ENCODE peak calls at places on chromosome 16, in four cellular contexts. A is GM12892, M is H1, Z is transverse colon. K is an unnamed sample.
A peak's percentile ranks its signal among the peaks of the same experiment; 100 is the strongest.

GRCh38 chr16:2739555-2740435 is 12.6 kb upstream of the SRRM2 start:
- DNase-seq in A (no peak), M (no peak), Z (no peak), K (no peak)

GRCh38 chr16:13134843-13135242 is 233.4 kb downstream of the SHISA9 start:
- DNase-seq in A (no peak), M (no peak), Z (no peak), K (no peak)

GRCh38 chr16:71852146-71852545 is 6.4 kb downstream of the ATXN1L start:
- DNase-seq in A (no peak), M (no peak), Z (no peak), K (no peak)

GRCh38 chr16:84117482-84117843 is 721 bp upstream of the MBTPS1 start:
- DNase-seq in A (no peak), M (no peak), Z (no peak), K (peak; percentile 22)

GRCh38 chr16:14475370-14476139 is 154.5 kb downstream of the PARN start:
- DNase-seq in A (no peak), M (no peak), Z (no peak), K (no peak)

GRCh38 chr16:85149776-85150175 is 37.5 kb upstream of the CIBAR2 start:
- DNase-seq in A (no peak), M (no peak), Z (no peak), K (no peak)

GRCh38 chr16:78925071-78925714 is 675.3 kb downstream of the MAF start:
- DNase-seq in A (peak; percentile 10), M (peak; percentile 65), Z (peak; percentile 41), K (no peak)

GRCh38 chr16:49282690-49283375 is 1.2 kb upstream of the CBLN1 start:
- DNase-seq in A (no peak), M (peak; percentile 66), Z (no peak), K (no peak)

GRCh38 chr16:48194828-48195566 is 39.2 kb upstream of the ABCC12 start:
- DNase-seq in A (no peak), M (no peak), Z (no peak), K (no peak)

GRCh38 chr16:12539185-12539929 is 264.3 kb downstream of the CPPED1 start:
- DNase-seq in A (no peak), M (no peak), Z (peak; percentile 17), K (no peak)

GRCh38 chr16:56625140-56625942 is at the start of gene MT1E:
- DNase-seq in A (no peak), M (peak; percentile 66), Z (peak; percentile 83), K (peak; percentile 84)

GRCh38 chr16:27747946-27748345 is 198.0 kb downstream of the KATNIP start:
- DNase-seq in A (no peak), M (no peak), Z (no peak), K (no peak)

GRCh38 chr16:19605701-19606100 is 50.2 kb downstream of the VPS35L start:
- DNase-seq in A (no peak), M (no peak), Z (no peak), K (no peak)

GRCh38 chr16:80347900-80348299 is 192.9 kb upstream of the DYNLRB2 start:
- DNase-seq in A (no peak), M (peak; percentile 14), Z (no peak), K (no peak)

GRCh38 chr16:55000595-55000994 is 69.9 kb downstream of the IRX5 start:
- DNase-seq in A (no peak), M (no peak), Z (no peak), K (no peak)

GRCh38 chr16:49455181-49455990 is 81.8 kb downstream of the C16orf78 start:
- DNase-seq in A (no peak), M (peak; percentile 35), Z (no peak), K (no peak)

GRCh38 chr16:89048871-89049422 is 44.7 kb upstream of the ACSF3 start:
- DNase-seq in A (no peak), M (no peak), Z (no peak), K (no peak)

GRCh38 chr16:56201030-56201429 is 9.7 kb downstream of the GNAO1 start:
- DNase-seq in A (no peak), M (no peak), Z (no peak), K (no peak)

GRCh38 chr16:86198201-86199118 is 299.5 kb downstream of the IRF8 start:
- DNase-seq in A (no peak), M (no peak), Z (no peak), K (no peak)

GRCh38 chr16:57606847-57607501 is 21.5 kb upstream of the ADGRG1 start:
- DNase-seq in A (no peak), M (no peak), Z (peak; percentile 51), K (no peak)

GRCh38 chr16:70561623-70562022 is 38.0 kb downstream of the SF3B3 start:
- DNase-seq in A (no peak), M (no peak), Z (no peak), K (peak; percentile 75)
- TF ChIP-seq POLR2AphosphoS5 in A (no peak), M (no peak), Z (no peak), K (peak; percentile 39)

GRCh38 chr16:589658-590159 is at the start of gene RAB40C:
- DNase-seq in A (peak; percentile 99), M (peak; percentile 99), Z (peak; percentile 99), K (peak; percentile 99)

GRCh38 chr16:588889-589657 is 793 bp upstream of the RAB40C start:
- DNase-seq in A (peak; percentile 88), M (peak; percentile 100), Z (peak; percentile 98), K (peak; percentile 98)

GRCh38 chr16:591892-592517 is 2.1 kb downstream of the RAB40C start:
- DNase-seq in A (no peak), M (no peak), Z (no peak), K (no peak)

GRCh38 chr16:590875-591200 is 972 bp downstream of the RAB40C start:
- DNase-seq in A (no peak), M (no peak), Z (no peak), K (no peak)

GRCh38 chr16:590165-590874 is 454 bp downstream of the RAB40C start:
- DNase-seq in A (no peak), M (no peak), Z (no peak), K (peak; percentile 48)
- TF ChIP-seq POLR2A in A (no peak), M (no peak), Z (peak; percentile 45), K (no peak)

DNA sequence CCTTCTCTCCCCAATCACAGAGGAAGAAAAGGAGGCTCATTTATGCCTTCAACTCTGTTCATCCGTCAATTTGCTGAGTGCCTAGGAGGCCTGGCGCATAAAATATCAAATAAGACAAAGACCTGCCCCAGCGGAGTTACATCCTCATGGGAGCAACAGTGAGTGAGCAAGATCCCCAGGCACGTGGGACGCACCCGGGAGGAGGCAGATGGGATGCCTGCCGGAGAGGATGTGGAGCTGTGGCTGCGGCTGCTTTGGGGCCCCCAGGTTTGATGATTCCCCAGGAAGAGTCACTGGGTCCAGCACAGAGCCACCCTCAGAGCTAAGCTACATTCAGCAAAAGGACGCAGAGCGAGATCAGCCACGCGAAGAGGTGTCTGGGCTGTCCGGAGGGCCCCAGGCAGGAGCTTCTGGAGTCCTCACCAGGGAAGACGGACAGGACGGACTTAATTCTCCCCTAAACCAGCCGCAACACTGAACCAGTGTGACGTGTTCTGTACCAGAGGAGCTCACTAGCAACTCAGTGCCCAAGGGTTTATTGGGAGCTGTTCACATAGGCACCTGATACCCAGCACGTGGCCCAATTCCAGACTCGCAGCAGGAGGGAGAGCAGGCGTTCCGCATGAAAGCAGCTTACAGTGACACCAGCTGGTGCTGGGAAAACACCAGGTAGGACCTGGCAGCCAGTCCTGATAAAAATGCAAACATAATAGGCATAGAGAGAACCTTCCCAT is 11.2 kb downstream of the CA5A start:
- DNase-seq in A (no peak), M (no peak), Z (no peak), K (peak; percentile 77)
- TF ChIP-seq POLR2AphosphoS5 in A (no peak), M (no peak), Z (no peak), K (no peak)

DNA sequence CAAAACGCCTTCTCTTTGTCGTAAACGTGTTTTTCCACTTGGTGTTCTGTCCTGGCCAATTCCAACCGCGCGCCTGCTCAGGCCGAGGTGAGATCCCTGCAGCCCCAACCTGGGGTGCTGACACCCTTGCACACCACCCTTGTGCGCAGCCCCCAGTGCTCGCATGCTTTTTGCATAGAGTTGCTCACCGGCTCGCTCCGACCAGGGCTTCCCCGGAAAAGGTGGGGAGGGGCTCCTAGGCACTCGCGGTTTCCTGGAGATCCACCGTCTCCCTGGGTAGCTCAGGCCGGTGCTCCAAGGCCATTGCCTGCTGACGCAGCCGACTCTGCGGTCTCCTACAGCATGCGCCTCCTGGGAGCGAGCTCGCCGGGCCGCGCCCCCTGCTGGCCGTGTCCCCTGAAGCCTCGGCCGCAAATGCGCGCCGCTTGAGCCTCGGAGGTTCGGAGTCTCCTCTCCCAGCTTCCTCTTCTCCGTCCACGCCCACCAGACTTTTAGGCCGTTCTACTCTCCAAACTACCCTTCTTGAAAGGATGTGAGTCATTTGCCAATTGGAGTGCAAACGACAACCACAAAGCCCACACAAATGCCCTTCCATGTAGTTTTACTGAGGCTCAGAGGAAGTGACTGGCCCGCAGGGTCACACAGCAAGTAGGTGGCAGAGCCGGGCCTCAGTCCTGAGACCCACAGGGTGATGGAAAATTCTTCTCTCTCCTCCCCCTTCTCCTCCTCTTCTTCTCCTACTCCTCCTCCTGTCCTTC is 7.2 kb upstream of the PDP2 start:
- DNase-seq in A (peak; percentile 88), M (peak; percentile 92), Z (peak; percentile 94), K (peak; percentile 80)
- TF ChIP-seq POLR2A in A (no peak), M (peak; percentile 58), Z (peak; percentile 11), K (no peak)

GRCh38 chr16:17360810-17361209 is 110.0 kb downstream of the XYLT1 start:
- DNase-seq in A (no peak), M (no peak), Z (no peak), K (no peak)
- TF ChIP-seq POLR2AphosphoS5 in A (no peak), M (no peak), Z (no peak), K (no peak)

DNA sequence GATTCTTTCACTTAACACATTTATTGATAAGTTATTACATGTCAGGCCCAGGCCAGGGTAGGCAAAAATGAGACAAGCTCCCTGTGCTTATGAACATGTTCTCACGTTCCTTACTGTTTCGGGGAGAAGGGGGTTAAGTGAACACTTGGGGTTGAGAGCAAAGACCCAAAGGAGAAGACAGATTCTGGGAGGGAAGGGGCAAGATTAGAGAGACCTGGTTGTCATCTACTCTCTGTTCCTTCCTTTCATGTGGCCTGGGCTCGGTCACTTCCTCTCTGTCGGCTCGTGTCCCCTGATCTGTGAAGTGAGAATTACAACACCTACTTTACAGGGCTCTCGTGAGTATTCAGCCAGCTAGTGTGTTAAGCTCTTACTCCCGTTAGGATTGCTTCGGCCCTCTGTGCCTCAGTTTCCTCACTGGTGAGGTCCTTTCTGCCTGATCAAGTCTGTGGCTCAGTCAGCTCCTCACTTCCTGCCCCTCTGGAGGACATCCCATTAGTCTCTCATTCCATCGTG is 38.8 kb downstream of the PLCG2 start:
- DNase-seq in A (no peak), M (no peak), Z (peak; percentile 47), K (no peak)
- TF ChIP-seq POLR2A in A (peak; percentile 74), M (no peak), Z (no peak), K (no peak)

DNA sequence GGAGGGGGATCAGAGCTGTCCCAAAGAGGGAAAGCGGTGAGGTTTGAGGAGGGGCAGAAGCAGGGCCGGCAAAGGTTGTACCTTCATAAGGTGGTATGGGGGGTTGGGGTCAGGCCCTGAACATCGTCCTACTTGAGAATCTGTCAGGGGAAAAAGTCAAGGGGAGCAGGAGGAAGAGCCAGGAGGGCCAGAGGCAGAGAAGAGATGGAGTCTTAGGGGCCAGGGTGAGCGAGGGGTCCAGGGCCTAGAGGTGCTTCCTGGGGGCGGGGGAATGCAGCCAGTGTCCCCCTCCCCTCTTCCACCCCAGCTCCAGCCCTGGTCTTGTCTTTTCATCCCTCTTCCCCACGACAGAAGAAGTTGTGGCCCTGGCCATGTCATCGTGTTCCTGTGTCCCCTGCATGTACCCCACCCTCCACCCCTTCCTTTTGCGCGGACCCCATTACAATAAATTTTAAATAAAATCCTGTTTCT is 1.3 kb upstream of the PRRT2 start:
- DNase-seq in A (no peak), M (peak; percentile 61), Z (no peak), K (no peak)
- TF ChIP-seq POLR2AphosphoS5 in A (no peak), M (no peak), Z (no peak), K (no peak)